ENCODE peak calls at places on chromosomes 5 and 9, in four cellular contexts. X, Q, B and M are unnamed samples.

GRCh38 chr9:84869091-84869490 is 199.6 kb downstream of the NTRK2 start:
- DNase-seq in Q (no peak), X (no peak), B (no peak), M (no peak)

GRCh38 chr9:108416321-108416720 is 439.5 kb downstream of the ACTL7B start:
- DNase-seq in B (no peak), X (no peak), Q (no peak), M (no peak)

GRCh38 chr9:112224401-112225289 is 49.5 kb upstream of the SUSD1 start:
- DNase-seq in B (no peak), X (no peak), Q (no peak), M (no peak)

GRCh38 chr5:113922343-113922742 is 408.8 kb downstream of the YTHDC2 start:
- DNase-seq in B (no peak), Q (no peak), X (no peak), M (no peak)

GRCh38 chr5:115818821-115819220 is 2.4 kb upstream of the CDO1 start:
- DNase-seq in Q (no peak), B (no peak), X (no peak), M (no peak)

GRCh38 chr5:179161901-179162300 is 101.7 kb downstream of the ZNF354C start:
- DNase-seq in Q (peak), B (peak), X (no peak), M (peak)

GRCh38 chr5:5741418-5741817 is 318.9 kb downstream of the ICE1 start:
- DNase-seq in B (no peak), Q (no peak), X (no peak), M (no peak)

GRCh38 chr5:122444411-122444810 is 132.4 kb downstream of the SNCAIP start:
- DNase-seq in Q (no peak), B (no peak), X (no peak), M (no peak)

GRCh38 chr9:111944467-111944866 is 47.9 kb downstream of the UGCG start:
- DNase-seq in Q (no peak), B (no peak), X (no peak), M (no peak)

GRCh38 chr9:128335914-128336313 is 4.4 kb upstream of the SLC27A4 start:
- DNase-seq in Q (no peak), B (no peak), X (no peak), M (no peak)

GRCh38 chr5:127281609-127282008 is 9.0 kb upstream of the MEGF10 start:
- DNase-seq in B (no peak), X (no peak), Q (no peak), M (no peak)

GRCh38 chr5:127275641-127276193 is 14.9 kb upstream of the MEGF10 start:
- DNase-seq in B (no peak), X (no peak), Q (no peak), M (no peak)

GRCh38 chr5:127280494-127281220 is 9.9 kb upstream of the MEGF10 start:
- DNase-seq in Q (no peak), B (no peak), X (no peak), M (no peak)
- TF ChIP-seq CTCF in Q (no peak), B (no peak), X (no peak), M (peak)

GRCh38 chr5:164672190-164672589 is 1166.8 kb downstream of the MAT2B start:
- DNase-seq in B (no peak), X (no peak), Q (no peak), M (no peak)

DNA sequence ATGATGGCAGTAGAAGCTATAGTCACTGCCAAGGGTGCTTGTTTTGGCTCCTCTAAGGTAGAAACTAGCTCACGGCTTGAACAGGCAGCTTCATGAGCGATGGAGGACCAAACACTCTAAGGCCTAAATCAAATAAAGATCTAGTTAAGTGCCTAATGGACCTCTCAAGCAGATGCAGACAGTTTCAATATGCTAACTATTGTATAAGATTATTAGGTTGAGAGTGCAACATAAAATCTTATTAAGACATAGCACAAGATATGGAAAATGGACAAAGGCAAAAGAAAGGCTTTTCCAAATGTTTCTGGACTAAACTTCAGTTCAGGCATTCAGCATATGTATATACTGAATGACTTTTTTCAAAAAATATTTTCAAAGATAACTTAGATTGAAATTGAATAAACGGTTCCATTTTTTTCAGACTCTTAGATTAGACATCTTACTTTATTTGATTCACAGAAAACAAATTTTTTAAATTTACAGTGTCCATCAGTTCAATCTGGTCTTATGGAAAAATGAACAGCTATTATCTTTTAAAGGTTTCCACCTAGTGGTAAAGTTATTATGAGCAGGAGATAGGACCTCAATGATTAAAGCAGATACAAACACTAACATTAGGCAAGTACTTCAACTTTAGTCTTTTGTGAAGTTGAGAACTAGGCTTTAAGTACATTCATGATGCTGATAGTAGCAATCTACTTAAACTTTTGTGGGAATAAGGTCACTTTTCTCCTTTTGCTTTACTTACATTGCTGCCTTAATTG is 1167.7 kb downstream of the MAT2B start:
- DNase-seq in X (no peak), Q (no peak), B (no peak), M (no peak)
- TF ChIP-seq CTCF in X (no peak), Q (no peak), B (no peak), M (peak)

DNA sequence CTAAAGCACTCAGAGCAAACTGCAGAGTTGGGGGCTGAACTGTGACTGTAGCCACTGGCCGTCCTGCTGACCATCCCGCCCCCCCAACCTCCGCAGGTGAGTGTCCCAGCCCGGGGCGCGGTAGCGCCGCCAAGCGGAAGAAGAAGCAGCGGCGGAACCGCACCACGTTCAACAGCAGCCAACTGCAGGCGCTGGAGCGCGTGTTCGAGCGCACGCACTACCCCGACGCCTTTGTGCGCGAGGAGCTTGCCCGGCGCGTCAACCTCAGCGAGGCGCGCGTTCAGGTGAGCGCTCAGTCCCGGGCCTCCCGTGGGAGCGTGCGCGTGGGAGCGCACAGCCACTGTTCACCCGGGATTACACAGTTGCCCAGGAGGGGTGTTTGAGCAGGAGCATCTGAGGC is 33.7 kb downstream of the PTGES start:
- DNase-seq in X (no peak), B (no peak), Q (no peak), M (no peak)
- TF ChIP-seq CTCF in X (no peak), B (no peak), Q (no peak), M (no peak)

DNA sequence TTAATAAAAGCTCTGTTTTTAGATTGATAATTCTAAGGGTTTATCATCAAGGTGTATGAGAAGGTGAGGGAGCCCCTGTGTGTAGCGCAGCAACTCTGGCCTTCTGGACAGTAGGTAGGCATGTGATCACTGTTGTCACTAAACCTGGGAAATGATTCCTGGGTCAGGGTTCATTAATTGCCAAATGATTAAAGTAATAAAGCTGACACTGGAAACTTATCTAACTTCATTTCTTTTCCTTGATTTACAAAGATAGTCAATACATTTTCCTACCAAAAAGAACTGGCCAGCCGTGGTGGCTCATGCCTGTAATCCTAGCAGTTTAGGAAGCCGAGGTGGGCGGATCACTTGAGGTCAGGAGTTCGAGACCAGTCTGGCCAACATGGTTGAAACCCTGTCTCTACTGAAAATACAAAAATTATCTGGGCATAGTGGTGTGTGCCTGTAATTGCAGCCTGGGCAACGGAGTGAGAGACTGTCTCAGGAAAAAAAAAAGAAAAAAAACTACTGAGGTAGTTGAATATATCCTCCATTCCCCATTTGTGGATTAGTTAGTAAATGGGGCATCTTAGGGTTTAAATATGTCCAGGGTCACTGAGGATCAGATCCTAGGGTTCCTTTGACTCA is 2.4 kb downstream of the EHMT1 start:
- DNase-seq in Q (no peak), X (no peak), B (no peak), M (no peak)
- TF ChIP-seq CTCF in Q (no peak), X (no peak), B (peak), M (peak)

GRCh38 chr5:143126121-143127019 is 277.1 kb downstream of the NR3C1 start:
- DNase-seq in X (no peak), B (no peak), Q (no peak), M (no peak)

GRCh38 chr5:143128412-143129071 is 274.9 kb downstream of the NR3C1 start:
- DNase-seq in Q (no peak), X (no peak), B (no peak), M (no peak)

GRCh38 chr5:143120460-143121134 is 282.9 kb downstream of the NR3C1 start:
- DNase-seq in X (no peak), Q (no peak), B (no peak), M (no peak)

GRCh38 chr5:143121135-143121474 is 282.4 kb downstream of the NR3C1 start:
- DNase-seq in B (no peak), X (no peak), Q (no peak), M (no peak)

GRCh38 chr5:143124593-143124992 is 278.9 kb downstream of the NR3C1 start:
- DNase-seq in X (no peak), B (no peak), Q (no peak), M (no peak)
- TF ChIP-seq CTCF in X (no peak), B (no peak), Q (no peak), M (no peak)

GRCh38 chr9:2119490-2120046 is 104.4 kb downstream of the SMARCA2 start:
- DNase-seq in X (no peak), Q (no peak), B (no peak), M (no peak)

GRCh38 chr9:2117527-2117926 is 102.4 kb downstream of the SMARCA2 start:
- DNase-seq in B (no peak), Q (no peak), X (no peak), M (no peak)

GRCh38 chr9:2120926-2121689 is 106.0 kb downstream of the SMARCA2 start:
- DNase-seq in B (no peak), X (no peak), Q (no peak), M (no peak)

DNA sequence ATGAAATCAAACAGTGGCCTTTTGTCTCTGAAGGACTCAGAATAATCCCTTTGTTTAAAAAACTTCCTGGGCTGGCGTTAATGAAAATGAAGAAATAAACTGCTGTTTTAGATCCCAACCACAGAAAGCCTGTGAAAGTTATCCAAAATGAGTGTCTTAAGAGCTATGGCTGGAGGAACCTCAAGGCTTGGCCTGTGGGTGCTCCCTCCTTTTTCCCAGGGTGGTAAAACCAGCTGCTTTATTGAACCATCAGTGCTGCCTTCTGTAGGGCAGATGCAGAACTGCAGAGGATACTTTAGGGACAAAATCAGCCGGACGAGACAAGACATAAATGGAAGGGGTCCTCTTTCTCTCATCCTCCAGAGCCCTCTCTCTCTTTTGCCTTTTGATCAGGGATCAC is 100.9 kb downstream of the SMARCA2 start:
- DNase-seq in X (no peak), Q (no peak), B (no peak), M (no peak)
- TF ChIP-seq CTCF in X (no peak), Q (peak), B (peak), M (peak)